ENCODE peak calls at places on chromosomes 7 and 10, in eight cellular contexts. T is brain microvascular endothelial cell, W is OCI-LY7, I is lung, X is ovary, U is spleen, G is thoracic aorta, B is cardiac muscle cell. L is an unnamed sample. For H3K36me3, the result is how much of the 10 kb centered on the place peaks cover.

GRCh38 chr7:107090452-107090851 is 45.9 kb downstream of the PRKAR2B start:
- DNase-seq in T (no peak), W (peak), I (no peak), X (no peak), U (no peak), G (no peak), B (no peak), L (no peak)

GRCh38 chr7:157616931-157617330 is 280.1 kb downstream of the DNAJB6 start:
- DNase-seq in T (no peak), W (no peak), I (no peak), X (no peak), U (no peak), G (no peak), B (no peak), L (no peak)

GRCh38 chr10:132309879-132310591 is 2.3 kb upstream of the STK32C start:
- DNase-seq in T (no peak), W (no peak), I (no peak), X (no peak), U (peak), G (no peak), B (no peak), L (no peak)

GRCh38 chr7:123975049-123975448 is 50.0 kb downstream of the SPAM1 start:
- DNase-seq in T (no peak), W (no peak), I (no peak), X (no peak), U (no peak), G (no peak), B (no peak), L (no peak)

GRCh38 chr10:102613761-102614160 is 30.5 kb upstream of the TRIM8 start:
- DNase-seq in T (no peak), W (no peak), I (no peak), X (no peak), U (peak), G (no peak), B (no peak), L (no peak)

GRCh38 chr7:55019329-55019690 is 493 bp downstream of the EGFR start:
- DNase-seq in T (peak), W (no peak), I (no peak), X (peak), U (no peak), G (no peak), B (no peak), L (no peak)

GRCh38 chr7:37411444-37412034 is 37.1 kb downstream of the ELMO1 start:
- DNase-seq in T (no peak), W (no peak), I (no peak), X (no peak), U (no peak), G (no peak), B (no peak), L (no peak)

GRCh38 chr7:28032738-28033380 is 147.7 kb downstream of the JAZF1 start:
- DNase-seq in T (no peak), W (no peak), I (no peak), X (no peak), U (no peak), G (no peak), B (no peak), L (no peak)

GRCh38 chr10:116073451-116073850 is 199.6 kb downstream of the GFRA1 start:
- DNase-seq in T (no peak), W (no peak), I (no peak), X (no peak), U (no peak), G (no peak), B (no peak), L (no peak)

GRCh38 chr7:139708541-139708940 is 69.3 kb downstream of the HIPK2 start:
- DNase-seq in T (no peak), W (peak), I (no peak), X (no peak), U (no peak), G (no peak), B (no peak), L (no peak)

GRCh38 chr10:130259380-130259779 is 123.2 kb downstream of the GLRX3 start:
- DNase-seq in T (no peak), W (no peak), I (no peak), X (no peak), U (no peak), G (no peak), B (no peak), L (no peak)

GRCh38 chr10:60335708-60336107 is 54.0 kb downstream of the ANK3 start:
- DNase-seq in T (no peak), W (no peak), I (no peak), X (no peak), U (no peak), G (no peak), B (no peak), L (peak)

GRCh38 chr10:78948616-78949015 is 120.2 kb upstream of the ZMIZ1 start:
- DNase-seq in T (no peak), W (no peak), I (no peak), X (no peak), U (no peak), G (no peak), B (no peak), L (peak)

GRCh38 chr7:6640246-6640721 is 3.2 kb downstream of the ZNF316 start:
- DNase-seq in T (peak), W (no peak), I (no peak), X (no peak), U (no peak), G (no peak), B (peak), L (peak)

GRCh38 chr10:76201962-76202361 is 770.5 kb downstream of the LRMDA start:
- DNase-seq in T (no peak), W (no peak), I (no peak), X (no peak), U (no peak), G (no peak), B (no peak), L (no peak)

GRCh38 chr7:3370068-3370704 is 69.1 kb downstream of the SDK1 start:
- DNase-seq in T (no peak), W (no peak), I (no peak), X (no peak), U (no peak), G (no peak), B (no peak), L (no peak)

GRCh38 chr7:142248-142955 is 50.0 kb upstream of the FAM20C start:
- DNase-seq in T (no peak), W (no peak), I (peak), X (peak), U (no peak), G (no peak), B (peak), L (no peak)

GRCh38 chr7:148773344-148773743 is 74.6 kb downstream of the CUL1 start:
- DNase-seq in T (peak), W (no peak), I (no peak), X (no peak), U (no peak), G (no peak), B (no peak), L (no peak)

GRCh38 chr10:20105236-20105635 is 289.0 kb downstream of the PLXDC2 start:
- DNase-seq in T (no peak), W (no peak), I (no peak), X (no peak), U (no peak), G (no peak), B (peak), L (peak)

GRCh38 chr7:95478139-95479037 is 7.4 kb upstream of the ASB4 start:
- DNase-seq in T (peak), W (no peak), I (peak), X (peak), U (no peak), G (no peak), B (peak), L (peak)

GRCh38 chr7:13989138-13989943 is at the start of gene ETV1:
- DNase-seq in T (peak), W (no peak), I (peak), X (no peak), U (peak), G (peak), B (peak), L (peak)

GRCh38 chr7:128841171-128841690 is 11.0 kb downstream of the FLNC start:
- DNase-seq in T (no peak), W (no peak), I (no peak), X (no peak), U (no peak), G (no peak), B (no peak), L (no peak)

GRCh38 chr7:47582748-47583740 is 1.1 kb upstream of the TNS3 start:
- DNase-seq in T (no peak), W (no peak), I (no peak), X (peak), U (no peak), G (no peak), B (no peak), L (no peak)

GRCh38 chr7:2059964-2060700 is 172.6 kb downstream of the MAD1L1 start:
- DNase-seq in T (no peak), W (no peak), I (no peak), X (no peak), U (no peak), G (no peak), B (no peak), L (no peak)

GRCh38 chr7:12696001-12696400 is 8.6 kb downstream of the ARL4A start:
- DNase-seq in T (no peak), W (no peak), I (no peak), X (no peak), U (no peak), G (no peak), B (no peak), L (peak)

GRCh38 chr7:47314248-47314647 is 267.7 kb downstream of the TNS3 start:
- DNase-seq in T (no peak), W (no peak), I (no peak), X (no peak), U (no peak), G (no peak), B (no peak), L (no peak)

GRCh38 chr10:30359373-30360206 is 10.5 kb upstream of the MTPAP start:
- DNase-seq in T (peak), W (peak), I (peak), X (no peak), U (peak), G (no peak), B (peak), L (peak)

GRCh38 chr7:159370-160270 is 32.8 kb upstream of the FAM20C start:
- DNase-seq in T (no peak), W (no peak), I (no peak), X (no peak), U (peak), G (no peak), B (no peak), L (no peak)

GRCh38 chr10:76190871-76191270 is 759.4 kb downstream of the LRMDA start:
- DNase-seq in T (no peak), W (no peak), I (no peak), X (no peak), U (no peak), G (no peak), B (no peak), L (no peak)

GRCh38 chr7:13551503-13551902 is 438.0 kb downstream of the ETV1 start:
- DNase-seq in T (no peak), W (no peak), I (no peak), X (no peak), U (no peak), G (no peak), B (no peak), L (peak)

GRCh38 chr10:92691042-92691590 is 1.4 kb downstream of the HHEX start:
- DNase-seq in T (no peak), W (no peak), I (peak), X (no peak), U (peak), G (no peak), B (no peak), L (no peak)

GRCh38 chr10:92688927-92689662 is 660 bp upstream of the HHEX start:
- DNase-seq in T (peak), W (peak), I (peak), X (no peak), U (no peak), G (no peak), B (peak), L (no peak)

GRCh38 chr10:92689663-92690210 is at the start of gene HHEX:
- DNase-seq in T (no peak), W (peak), I (peak), X (no peak), U (peak), G (no peak), B (peak), L (peak)

GRCh38 chr10:92690211-92691041 is 671 bp downstream of the HHEX start:
- DNase-seq in T (peak), W (no peak), I (peak), X (no peak), U (peak), G (no peak), B (peak), L (peak)

DNA sequence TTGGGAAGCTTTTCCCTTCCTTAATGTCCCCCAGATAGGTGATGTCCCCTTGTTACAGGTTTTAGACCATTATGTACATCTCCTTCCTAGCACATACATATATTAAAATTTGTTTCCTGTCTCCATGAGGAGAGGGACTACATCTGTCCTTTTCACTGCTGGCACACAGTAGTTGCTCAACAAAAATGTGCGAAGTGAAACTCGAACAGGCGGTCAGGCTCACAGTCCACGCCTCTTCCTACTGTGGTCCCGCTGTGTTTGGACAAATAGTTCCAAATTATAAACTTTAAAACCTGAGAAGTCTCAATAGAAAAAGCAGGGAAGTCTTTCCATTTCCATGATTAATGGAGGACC is 1.2 kb upstream of the HHEX start:
- DNase-seq in T (no peak), W (no peak), I (no peak), X (no peak), U (no peak), G (no peak), B (no peak), L (no peak)
- H3K4me3 ChIP-seq in T (peak), W (peak), I (no peak), X (peak), U (peak), G (peak), B (no peak), L (no peak)

GRCh38 chr10:15124908-15125307 is 27.8 kb downstream of the RPP38 start:
- DNase-seq in T (no peak), W (no peak), I (no peak), X (no peak), U (no peak), G (no peak), B (no peak), L (no peak)
- H3K36me3 ChIP-seq in T (under half), W (under half), I (under half), X (under half), U (half or more), G (under half), B (under half), L (under half)

GRCh38 chr10:68230268-68230667 is 1.6 kb downstream of the ATOH7 start:
- DNase-seq in T (no peak), W (no peak), I (no peak), X (no peak), U (no peak), G (no peak), B (no peak), L (no peak)

GRCh38 chr10:68233045-68233444 is 1.1 kb upstream of the ATOH7 start:
- DNase-seq in T (no peak), W (no peak), I (no peak), X (no peak), U (no peak), G (no peak), B (no peak), L (no peak)

GRCh38 chr10:68235111-68235510 is 3.2 kb upstream of the ATOH7 start:
- DNase-seq in T (no peak), W (no peak), I (no peak), X (no peak), U (no peak), G (no peak), B (no peak), L (peak)

GRCh38 chr10:68231916-68232315 is at the start of gene ATOH7:
- DNase-seq in T (no peak), W (no peak), I (no peak), X (no peak), U (no peak), G (no peak), B (no peak), L (no peak)

GRCh38 chr10:68231106-68231901 is 609 bp downstream of the ATOH7 start:
- DNase-seq in T (peak), W (peak), I (peak), X (peak), U (peak), G (no peak), B (peak), L (peak)
- TF ChIP-seq CTCF in T (peak), W (no peak), I (no peak), X (no peak), U (no peak), G (no peak), B (peak), L (peak)

GRCh38 chr10:8042864-8043568 is 11.5 kb upstream of the GATA3 start:
- DNase-seq in T (no peak), W (no peak), I (no peak), X (no peak), U (no peak), G (no peak), B (no peak), L (no peak)

GRCh38 chr10:8045728-8046494 is 8.6 kb upstream of the GATA3 start:
- DNase-seq in T (no peak), W (no peak), I (no peak), X (no peak), U (no peak), G (no peak), B (no peak), L (no peak)

GRCh38 chr10:8044908-8045727 is 9.4 kb upstream of the GATA3 start:
- DNase-seq in T (no peak), W (no peak), I (no peak), X (no peak), U (no peak), G (no peak), B (no peak), L (no peak)

GRCh38 chr10:8043569-8044306 is 10.8 kb upstream of the GATA3 start:
- DNase-seq in T (no peak), W (no peak), I (no peak), X (no peak), U (no peak), G (no peak), B (no peak), L (no peak)

GRCh38 chr10:8044331-8044907 is 10.1 kb upstream of the GATA3 start:
- DNase-seq in T (no peak), W (no peak), I (no peak), X (no peak), U (no peak), G (no peak), B (no peak), L (no peak)
- H3K4me3 ChIP-seq in T (no peak), W (no peak), I (no peak), X (no peak), U (no peak), G (peak), B (peak), L (no peak)

GRCh38 chr7:44693641-44694313 is 54.9 kb upstream of the ZMIZ2 start:
- DNase-seq in T (peak), W (no peak), I (no peak), X (no peak), U (no peak), G (no peak), B (no peak), L (no peak)
- H3K36me3 ChIP-seq in T (under half), W (half or more), I (under half), X (under half), U (half or more), G (under half), B (half or more), L (under half)

DNA sequence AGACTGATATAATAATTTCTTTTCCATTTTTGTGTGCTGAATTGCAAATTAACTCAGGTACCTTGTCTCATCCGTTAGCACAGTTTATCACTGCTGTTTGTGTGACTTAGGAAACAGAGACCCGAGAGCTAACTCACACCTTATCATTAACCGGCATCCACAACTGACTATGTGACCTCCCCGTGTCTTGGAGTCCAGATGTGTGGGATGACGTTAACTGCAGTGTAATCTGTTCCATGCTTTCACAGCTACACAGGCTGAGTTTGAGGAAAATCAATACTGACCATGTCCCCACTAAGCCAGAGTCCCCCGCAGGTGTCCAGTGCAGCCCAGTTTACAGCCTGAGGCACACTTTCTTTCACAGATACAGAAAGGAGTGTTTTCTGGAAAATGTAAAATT is 154.7 kb downstream of the COBL start:
- DNase-seq in T (no peak), W (no peak), I (no peak), X (no peak), U (no peak), G (no peak), B (no peak), L (no peak)
- TF ChIP-seq CTCF in T (no peak), W (no peak), I (no peak), X (no peak), U (no peak), G (no peak), B (no peak), L (no peak)